ENCODE peak calls at places on chromosomes 4 and X, in six cellular contexts. R is lower leg skin, P is BJ, Y is AG04450, X is HFF-Myc, M is mammary epithelial cell. Q is an unnamed sample.

GRCh38 chrX:131083510-131084142 is 25.5 kb downstream of the ARHGAP36 start:
- DNase-seq in R (no peak), M (no peak), X (no peak), Y (no peak), P (no peak), Q (no peak)

GRCh38 chr4:98510757-98511517 is 147.5 kb downstream of the TSPAN5 start:
- DNase-seq in M (peak; percentile 34), P (peak; percentile 98), X (peak; percentile 82), R (no peak), Y (peak; percentile 80), Q (no peak)

GRCh38 chrX:72159769-72160168 is 21.8 kb upstream of the PIN4 start:
- DNase-seq in X (no peak), R (no peak), Y (no peak), M (peak; percentile 9), P (no peak), Q (no peak)

GRCh38 chr4:152104846-152105462 is 344.1 kb upstream of the GATB start:
- DNase-seq in X (no peak), P (no peak), R (no peak), Y (no peak), M (no peak), Q (no peak)

GRCh38 chrX:24398766-24399165 is 38.3 kb downstream of the SUPT20HL1 start:
- DNase-seq in M (peak; percentile 93), P (no peak), X (no peak), Y (no peak), R (no peak), Q (no peak)

GRCh38 chrX:149711545-149712236 is at the start of gene MAGEA11:
- DNase-seq in M (no peak), R (no peak), P (no peak), Y (no peak), X (no peak), Q (no peak)

GRCh38 chrX:110167952-110168451 is 149.9 kb downstream of the AMMECR1 start:
- DNase-seq in R (no peak), P (no peak), M (peak; percentile 27), X (no peak), Y (no peak), Q (no peak)

GRCh38 chr4:139419388-139419914 is 34.5 kb upstream of the RAB33B start:
- DNase-seq in X (peak; percentile 37), R (no peak), P (peak; percentile 43), Y (peak; percentile 39), M (peak; percentile 72), Q (no peak)

GRCh38 chr4:113945906-113946305 is 33.5 kb downstream of the ARSJ start:
- DNase-seq in X (no peak), R (no peak), M (peak; percentile 9), P (no peak), Y (no peak), Q (no peak)

GRCh38 chr4:15649914-15650545 is 5.1 kb downstream of the FBXL5 start:
- DNase-seq in R (no peak), Y (no peak), P (no peak), X (no peak), M (peak; percentile 49), Q (no peak)

GRCh38 chr4:87406462-87406861 is 15.5 kb upstream of the HSD17B11 start:
- DNase-seq in R (no peak), P (no peak), Y (no peak), M (no peak), X (no peak), Q (no peak)

GRCh38 chrX:123732679-123733363 is at the start of gene THOC2:
- DNase-seq in X (peak; percentile 63), M (peak; percentile 76), P (peak; percentile 35), R (peak; percentile 96), Y (peak; percentile 61), Q (peak; percentile 80)

GRCh38 chr4:52925531-52925968 is 63.4 kb downstream of the RASL11B start:
- DNase-seq in R (no peak), Y (no peak), P (no peak), M (no peak), X (no peak), Q (no peak)

GRCh38 chr4:95095352-95095974 is 337.7 kb downstream of the BMPR1B start:
- DNase-seq in P (no peak), R (no peak), X (no peak), M (peak; percentile 37), Y (no peak), Q (no peak)

GRCh38 chrX:27591938-27592337 is 1.8 kb downstream of the DCAF8L2 start:
- DNase-seq in X (no peak), Y (no peak), R (no peak), M (no peak), P (no peak), Q (no peak)

GRCh38 chrX:119694601-119695534 is 1.9 kb upstream of the SEPTIN6 start:
- DNase-seq in P (no peak), M (no peak), R (peak; percentile 72), X (no peak), Y (no peak), Q (no peak)

GRCh38 chr4:5524451-5524850 is 183.9 kb downstream of the EVC2 start:
- DNase-seq in R (no peak), Y (no peak), X (no peak), P (no peak), M (peak; percentile 11), Q (no peak)

GRCh38 chr4:130808492-130808891 is 1712.5 kb downstream of the C4orf33 start:
- DNase-seq in X (no peak), P (no peak), M (peak; percentile 24), R (no peak), Y (no peak), Q (no peak)

GRCh38 chrX:154762529-154763296 is at the start of gene DKC1:
- DNase-seq in Y (peak; percentile 89), R (peak; percentile 98), P (peak; percentile 77), X (peak; percentile 72), M (peak; percentile 92), Q (peak; percentile 91)

GRCh38 chr4:126939401-126939800 is 693.4 kb upstream of the INTU start:
- DNase-seq in X (peak; percentile 11), P (peak; percentile 32), R (no peak), M (peak; percentile 69), Y (peak; percentile 32), Q (no peak)

GRCh38 chr4:58940167-58940566 is 1830.0 kb upstream of the IGFBP7 start:
- DNase-seq in P (no peak), Y (no peak), X (no peak), M (no peak), R (no peak), Q (no peak)

GRCh38 chr4:5635826-5636196 is 72.5 kb downstream of the EVC2 start:
- DNase-seq in R (peak; percentile 48), P (peak; percentile 37), X (no peak), M (peak; percentile 87), Y (peak; percentile 38), Q (peak; percentile 85)

GRCh38 chr4:15755321-15755750 is 22.8 kb upstream of the CD38 start:
- DNase-seq in M (peak; percentile 69), X (no peak), Y (peak; percentile 21), P (no peak), R (no peak), Q (no peak)

GRCh38 chr4:27242217-27242616 is 381.6 kb downstream of the STIM2 start:
- DNase-seq in X (no peak), P (no peak), R (no peak), Y (no peak), M (no peak), Q (no peak)

GRCh38 chr4:17544205-17544604 is 29.2 kb downstream of the CLRN2 start:
- DNase-seq in Y (no peak), P (no peak), M (no peak), R (no peak), X (no peak), Q (no peak)

DNA sequence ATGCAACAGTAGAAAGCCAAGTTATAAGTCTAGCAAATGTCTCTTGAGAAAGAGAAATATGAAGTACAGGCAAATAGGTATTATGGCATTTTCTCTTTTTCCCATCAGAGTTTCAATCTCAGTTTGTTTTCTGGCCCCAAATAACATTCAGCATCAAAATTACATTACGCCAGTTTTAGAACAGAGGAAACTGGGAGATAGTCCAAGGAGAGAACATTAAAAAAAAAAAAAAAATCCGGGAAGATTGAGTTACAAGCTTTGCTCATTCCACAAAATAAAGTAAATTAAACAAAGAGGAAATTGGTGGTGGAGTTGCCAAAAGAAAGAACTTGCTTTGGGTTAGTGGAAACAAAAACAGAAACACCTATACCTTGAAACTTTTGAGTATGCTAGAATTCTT is 50.4 kb upstream of the IL13RA2 start:
- DNase-seq in Y (no peak), X (no peak), M (no peak), P (no peak), R (no peak), Q (no peak)
- H3K4me3 ChIP-seq in Y (no peak overlapping the region), X (no peak overlapping the region), M (no peak overlapping the region), P (no peak overlapping the region), R (no peak overlapping the region), Q (no peak overlapping the region)

GRCh38 chr4:42366959-42367358 is 30.3 kb upstream of the SHISA3 start:
- DNase-seq in Y (no peak), X (no peak), P (no peak), R (no peak), M (no peak), Q (no peak)

GRCh38 chr4:42369489-42369888 is 27.8 kb upstream of the SHISA3 start:
- DNase-seq in X (no peak), M (no peak), R (no peak), Y (no peak), P (no peak), Q (no peak)

GRCh38 chr4:42371306-42372063 is 25.8 kb upstream of the SHISA3 start:
- DNase-seq in R (no peak), M (peak; percentile 9), Y (peak; percentile 24), X (peak; percentile 2), P (no peak), Q (no peak)
- TF ChIP-seq CTCF in R (no peak), M (peak; percentile 36), Y (peak; percentile 64), X (peak; percentile 18), P (peak; percentile 34), Q (peak; percentile 83)

DNA sequence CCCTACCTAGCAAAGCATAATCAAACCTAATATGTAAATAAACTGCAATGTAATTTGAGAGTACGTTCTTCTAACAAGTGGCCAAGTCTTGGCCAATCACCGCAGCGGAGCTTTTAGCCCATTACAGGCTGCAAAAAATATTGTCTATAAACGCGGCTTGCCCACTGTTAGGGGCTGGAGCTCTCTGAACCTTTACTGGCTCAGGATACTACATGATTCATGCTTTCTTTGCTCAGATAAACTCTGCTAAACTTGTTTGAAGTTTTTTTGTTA is 990 bp upstream of the HADH start:
- DNase-seq in X (no peak), P (no peak), Y (no peak), R (no peak), M (no peak), Q (no peak)
- H3K4me3 ChIP-seq in X (no peak overlapping the region), P (no peak overlapping the region), Y (no peak overlapping the region), R (no peak overlapping the region), M (no peak overlapping the region), Q (no peak overlapping the region)

GRCh38 chrX:66200855-66201795 is 37.1 kb downstream of the HEPH start:
- DNase-seq in X (no peak), P (no peak), M (no peak), R (no peak), Y (no peak), Q (no peak)
- TF ChIP-seq CTCF in X (no peak), P (peak; percentile 32), M (peak; percentile 4), R (no peak), Y (peak; percentile 44), Q (peak; percentile 31)

GRCh38 chrX:2928127-2928582 is 984 bp downstream of the ARSD start:
- DNase-seq in R (peak; percentile 92), P (no peak), X (peak; percentile 5), Y (no peak), M (no peak), Q (no peak)
- H3K4me3 ChIP-seq in R (no peak overlapping the region), P (peak overlapping the region; percentile 62), X (peak overlapping the region; percentile 52), Y (peak overlapping the region; percentile 52), M (peak overlapping the region; percentile 66), Q (no peak overlapping the region)

Q was measured in RWPE2.